ENCODE peak calls at places on chromosomes 3 and 15, in seven cellular contexts. D is GM23338, B is dermis microvascular lymphatic vessel endothelial cell, Q is left cardiac atrium, P is H7, A is HuH-7, O is NAMALWA. S is an unnamed sample.

GRCh38 chr3:190116551-190117067 is 4.1 kb downstream of the P3H2 start:
- DNase-seq in D (no peak), B (no peak), Q (no peak), P (peak; percentile 36), A (no peak), O (no peak), S (no peak)

GRCh38 chr15:34610388-34610787 is 26.9 kb upstream of the GOLGA8B start:
- DNase-seq in D (peak; percentile 52), B (no peak), Q (no peak), P (no peak), A (no peak), O (peak; percentile 50), S (peak; percentile 6)

GRCh38 chr3:38634133-38634532 is 15.4 kb downstream of the SCN5A start:
- DNase-seq in D (no peak), B (peak; percentile 88), Q (no peak), P (no peak), A (no peak), O (no peak), S (no peak)

GRCh38 chr3:45048244-45048643 is 22.1 kb downstream of the CLEC3B start:
- DNase-seq in D (no peak), B (no peak), Q (no peak), P (no peak), A (no peak), O (no peak), S (no peak)

GRCh38 chr3:14411166-14411526 is 8.7 kb downstream of the SLC6A6 start:
- DNase-seq in D (no peak), B (no peak), Q (no peak), P (no peak), A (no peak), O (no peak), S (no peak)

GRCh38 chr15:82710208-82710555 is 507 bp upstream of the AP3B2 start:
- DNase-seq in D (peak; percentile 60), B (no peak), Q (no peak), P (no peak), A (no peak), O (no peak), S (no peak)

GRCh38 chr3:101940521-101940992 is 91.2 kb downstream of the NFKBIZ start:
- DNase-seq in D (peak; percentile 62), B (peak; percentile 94), Q (peak; percentile 78), P (peak; percentile 34), A (peak; percentile 26), O (no peak), S (peak; percentile 91)

GRCh38 chr3:70815817-70816216 is 503.4 kb upstream of the MDFIC2 start:
- DNase-seq in D (no peak), B (no peak), Q (no peak), P (no peak), A (no peak), O (no peak), S (no peak)

GRCh38 chr3:9732753-9733115 is 1.2 kb downstream of the BRPF1 start:
- DNase-seq in D (peak; percentile 35), B (no peak), Q (peak; percentile 39), P (no peak), A (no peak), O (no peak), S (no peak)